ENCODE peak calls at places on chromosomes 3 and 15, in four cellular contexts. M, C, T and P are unnamed samples.

GRCh38 chr3:192883512-192883911 is 34.1 kb downstream of the MB21D2 start:
- DNase-seq in M (no peak), C (no peak), T (no peak), P (no peak)

GRCh38 chr3:135539351-135539750 is 426.2 kb upstream of the PPP2R3A start:
- DNase-seq in M (no peak), C (no peak), T (no peak), P (no peak)

GRCh38 chr15:43226436-43227305 is 5.9 kb upstream of the EPB42 start:
- DNase-seq in M (no peak), C (no peak), T (no peak), P (no peak)

GRCh38 chr3:171044384-171044783 is 17.9 kb upstream of the SLC2A2 start:
- DNase-seq in M (no peak), C (no peak), T (no peak), P (no peak)

GRCh38 chr3:164612751-164613150 is 465.5 kb downstream of the SI start:
- DNase-seq in M (no peak), C (no peak), T (no peak), P (no peak)

GRCh38 chr3:25663324-25664065 is 1.2 kb downstream of the TOP2B start:
- DNase-seq in M (peak; percentile 38), C (peak; percentile 30), T (peak; percentile 44), P (peak; percentile 42)

GRCh38 chr3:47004369-47005211 is 25.1 kb downstream of the NBEAL2 start:
- DNase-seq in M (no peak), C (no peak), T (no peak), P (no peak)

GRCh38 chr3:145902166-145902565 is 258.8 kb downstream of the PLOD2 start:
- DNase-seq in M (no peak), C (no peak), T (no peak), P (no peak)

GRCh38 chr3:152269423-152270144 is 855 bp downstream of the MBNL1 start:
- DNase-seq in M (peak; percentile 81), C (peak; percentile 28), T (peak; percentile 53), P (peak; percentile 90)

GRCh38 chr3:187041362-187042061 is 97.8 kb downstream of the RPL39L start:
- DNase-seq in M (no peak), C (no peak), T (no peak), P (no peak)

GRCh38 chr3:159131376-159131775 is 329.5 kb downstream of the MFSD1 start:
- DNase-seq in M (no peak), C (no peak), T (no peak), P (no peak)